ENCODE peak calls at places on chromosomes 16 and 17, in six cellular contexts. M, H, C, T, Y and V are unnamed samples.
A peak's percentile ranks its signal among the peaks of the same experiment; 100 is the strongest.

GRCh38 chr16:87407511-87408112 is 15.5 kb downstream of the MAP1LC3B start:
- DNase-seq in M (peak; percentile 69), H (peak; percentile 11), C (peak; percentile 41), T (peak; percentile 30), Y (peak; percentile 71), V (peak; percentile 73)

GRCh38 chr16:64428463-64428862 is 693.4 kb downstream of the CDH11 start:
- DNase-seq in M (no peak), H (no peak), C (no peak), T (peak; percentile 62), Y (no peak), V (no peak)

GRCh38 chr17:60583008-60583407 is 17.0 kb upstream of the PPM1D start:
- DNase-seq in M (no peak), H (no peak), C (no peak), T (no peak), Y (no peak), V (no peak)

GRCh38 chr16:6106061-6106460 is 1008.5 kb upstream of the EEF2KMT start:
- DNase-seq in M (no peak), H (no peak), C (no peak), T (no peak), Y (no peak), V (no peak)

GRCh38 chr17:50480854-50481490 is 2.3 kb downstream of the RSAD1 start:
- DNase-seq in M (no peak), H (no peak), C (no peak), T (peak; percentile 38), Y (no peak), V (no peak)

GRCh38 chr17:51668155-51668962 is 408.0 kb downstream of the UTP18 start:
- DNase-seq in M (no peak), H (no peak), C (no peak), T (no peak), Y (no peak), V (no peak)

GRCh38 chr17:59848778-59849177 is 44.0 kb downstream of the TUBD1 start:
- DNase-seq in M (peak; percentile 91), H (peak; percentile 20), C (no peak), T (peak; percentile 60), Y (peak; percentile 73), V (peak; percentile 60)

GRCh38 chr16:31695667-31696066 is 168.0 kb downstream of the AHSP start:
- DNase-seq in M (no peak), H (peak; percentile 89), C (no peak), T (no peak), Y (no peak), V (peak; percentile 46)

GRCh38 chr16:79497951-79498350 is 102.6 kb downstream of the MAF start:
- DNase-seq in M (no peak), H (no peak), C (no peak), T (no peak), Y (no peak), V (no peak)

GRCh38 chr17:4934173-4934979 is 2.3 kb downstream of the GP1BA start:
- DNase-seq in M (no peak), H (no peak), C (peak; percentile 86), T (peak; percentile 63), Y (no peak), V (no peak)

GRCh38 chr17:57927048-57927723 is 28.0 kb downstream of the CUEDC1 start:
- DNase-seq in M (no peak), H (no peak), C (peak; percentile 89), T (peak; percentile 74), Y (no peak), V (no peak)

GRCh38 chr17:56979091-56979480 is 1.2 kb downstream of the SCPEP1 start:
- DNase-seq in M (no peak), H (no peak), C (peak; percentile 55), T (no peak), Y (peak; percentile 54), V (peak; percentile 13)

GRCh38 chr17:310111-311010 is 42.2 kb downstream of the RPH3AL start:
- DNase-seq in M (peak; percentile 47), H (no peak), C (peak; percentile 70), T (no peak), Y (no peak), V (no peak)

GRCh38 chr16:11407047-11407982 is 62.1 kb downstream of the RMI2 start:
- DNase-seq in M (peak; percentile 82), H (peak; percentile 73), C (peak; percentile 93), T (peak; percentile 85), Y (peak; percentile 80), V (peak; percentile 81)

GRCh38 chr16:31134091-31134571 is 1.4 kb downstream of the PRSS8 start:
- DNase-seq in M (no peak), H (no peak), C (no peak), T (no peak), Y (no peak), V (peak; percentile 40)

GRCh38 chr17:51486091-51486490 is 225.7 kb downstream of the UTP18 start:
- DNase-seq in M (no peak), H (no peak), C (no peak), T (no peak), Y (no peak), V (no peak)

GRCh38 chr16:3186946-3187690 is 886 bp upstream of the OR1F1 start:
- DNase-seq in M (no peak), H (no peak), C (peak; percentile 53), T (no peak), Y (no peak), V (no peak)
- H3K4me3 ChIP-seq in M (no peak overlapping the region), H (no peak overlapping the region), C (peak overlapping the region; percentile 88), T (peak overlapping the region; percentile 79), Y (no peak overlapping the region), V (no peak overlapping the region)

DNA sequence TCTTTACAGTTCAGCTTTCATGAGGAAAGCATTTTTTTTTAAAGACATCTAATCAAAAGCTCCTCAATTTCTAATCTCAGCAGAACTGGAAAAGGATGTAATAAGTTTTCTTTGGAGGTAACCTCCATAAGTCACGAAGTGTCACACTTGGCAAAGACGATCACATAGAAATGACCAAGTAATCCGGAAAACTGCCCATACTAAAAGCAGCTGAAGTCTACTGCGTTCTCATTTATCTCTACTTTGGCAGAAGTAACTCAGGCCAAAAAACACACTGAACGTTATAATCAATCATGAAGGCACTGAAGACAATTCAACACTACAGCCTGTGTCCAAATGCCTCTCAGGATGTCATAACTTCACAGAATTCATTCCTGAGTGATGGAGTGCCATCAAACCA is 39.8 kb downstream of the ERN1 start:
- DNase-seq in M (no peak), H (no peak), C (no peak), T (no peak), Y (no peak), V (no peak)
- H3K36me3 ChIP-seq in M (no peaks in the 10 kb centered on the region), H (no peaks in the 10 kb centered on the region), C (no peaks in the 10 kb centered on the region), T (no peaks in the 10 kb centered on the region), Y (no peaks in the 10 kb centered on the region), V (no peaks in the 10 kb centered on the region)

GRCh38 chr17:76270770-76271668 is 5.9 kb downstream of the UBALD2 start:
- DNase-seq in M (no peak), H (no peak), C (no peak), T (no peak), Y (no peak), V (peak; percentile 77)

GRCh38 chr17:76268015-76268749 is 3.0 kb downstream of the UBALD2 start:
- DNase-seq in M (peak; percentile 93), H (peak; percentile 68), C (no peak), T (peak; percentile 90), Y (peak; percentile 94), V (peak; percentile 78)

GRCh38 chr17:76268991-76269981 is 4.1 kb downstream of the UBALD2 start:
- DNase-seq in M (no peak), H (no peak), C (no peak), T (no peak), Y (no peak), V (no peak)

GRCh38 chr17:76271669-76272540 is 6.8 kb downstream of the UBALD2 start:
- DNase-seq in M (no peak), H (peak; percentile 63), C (peak; percentile 87), T (no peak), Y (no peak), V (peak; percentile 59)

GRCh38 chr17:76270127-76270592 is 5.0 kb downstream of the UBALD2 start:
- DNase-seq in M (no peak), H (no peak), C (no peak), T (no peak), Y (no peak), V (no peak)
- H3K4me3 ChIP-seq in M (no peak overlapping the region), H (no peak overlapping the region), C (no peak overlapping the region), T (no peak overlapping the region), Y (no peak overlapping the region), V (no peak overlapping the region)

GRCh38 chr16:85662036-85662812 is 26.5 kb downstream of the GINS2 start:
- DNase-seq in M (peak; percentile 61), H (no peak), C (no peak), T (no peak), Y (no peak), V (no peak)
- H3K36me3 ChIP-seq in M (peaks cover 93% of the 10 kb centered on the region), H (peaks cover 53% of the 10 kb centered on the region), C (peaks cover 94% of the 10 kb centered on the region), T (peaks cover 35% of the 10 kb centered on the region), Y (peaks cover 80% of the 10 kb centered on the region), V (peaks cover 29% of the 10 kb centered on the region)